ENCODE peak calls at places on chromosomes 16 and 17, in four cellular contexts. S, W, G and E are unnamed samples.

GRCh38 chr16:75241412-75241811 is 10.0 kb downstream of the BCAR1 start:
- DNase-seq in S (no peak), W (no peak), G (no peak), E (no peak)

GRCh38 chr17:63033142-63033541 is 67.1 kb downstream of the TANC2 start:
- DNase-seq in S (no peak), W (no peak), G (no peak), E (no peak)

GRCh38 chr17:64378890-64379354 is 11.7 kb downstream of the PECAM1 start:
- DNase-seq in S (peak; percentile 74), W (no peak), G (no peak), E (no peak)

GRCh38 chr17:76967762-76968161 is 99.6 kb downstream of the MGAT5B start:
- DNase-seq in S (no peak), W (no peak), G (no peak), E (no peak)

GRCh38 chr16:87284183-87284582 is 33.0 kb downstream of the C16orf95 start:
- DNase-seq in S (no peak), W (no peak), G (no peak), E (no peak)

GRCh38 chr17:1577186-1577585 is 14.6 kb upstream of the PITPNA start:
- DNase-seq in S (peak; percentile 77), W (no peak), G (no peak), E (no peak)

GRCh38 chr16:88681084-88681680 is 5.1 kb downstream of the SNAI3 start:
- DNase-seq in S (peak; percentile 68), W (peak; percentile 43), G (no peak), E (peak; percentile 93)

GRCh38 chr17:35448214-35448898 is at the start of gene SLFN13:
- DNase-seq in S (peak; percentile 68), W (peak; percentile 56), G (no peak), E (peak; percentile 22)

GRCh38 chr17:17387461-17388362 is 84.5 kb downstream of the NT5M start:
- DNase-seq in S (peak; percentile 74), W (peak; percentile 45), G (peak; percentile 90), E (peak; percentile 70)

GRCh38 chr17:48439072-48439471 is 9.1 kb upstream of the SKAP1 start:
- DNase-seq in S (no peak), W (no peak), G (no peak), E (no peak)

GRCh38 chr16:58464916-58465731 is 34.8 kb upstream of the NDRG4 start:
- DNase-seq in S (no peak), W (peak; percentile 69), G (no peak), E (no peak)

GRCh38 chr17:77002103-77003045 is 134.2 kb downstream of the MGAT5B start:
- DNase-seq in S (peak; percentile 99), W (peak; percentile 89), G (peak; percentile 85), E (no peak)

DNA sequence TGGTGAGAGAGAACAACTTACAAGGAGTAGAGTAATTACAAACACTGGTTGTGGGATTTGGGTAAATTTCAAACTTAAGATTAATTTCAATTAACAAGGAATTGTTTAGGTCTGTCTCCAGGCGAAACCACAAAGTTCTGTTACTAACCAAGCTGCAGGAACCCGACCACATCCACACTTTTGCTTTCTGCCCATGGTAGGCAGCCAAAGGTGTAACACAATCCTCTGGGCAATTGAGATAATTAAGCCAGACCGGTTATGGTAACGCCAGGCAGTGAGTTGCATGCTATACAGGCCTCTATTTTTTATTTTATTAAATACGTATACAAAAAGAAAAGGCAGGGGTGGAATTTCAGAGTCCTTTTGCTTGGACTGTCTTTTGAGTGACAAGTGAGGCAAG is 12.0 kb downstream of the KCNJ2 start:
- DNase-seq in S (no peak), W (no peak), G (no peak), E (no peak)
- TF ChIP-seq EZH2phosphoT487 in S (no peak), W (no peak), G (no peak), E (no peak)

GRCh38 chr16:29820730-29821662 is 734 bp downstream of the MVP start:
- DNase-seq in S (peak; percentile 27), W (no peak), G (no peak), E (no peak)
- H3K27ac ChIP-seq in S (peak overlapping the region; percentile 62), W (peak overlapping the region; percentile 66), G (peak overlapping the region; percentile 98), E (peak overlapping the region; percentile 20)

GRCh38 chr17:78583091-78583490 is 5.9 kb upstream of the DNAH17 start:
- DNase-seq in S (peak; percentile 17), W (peak; percentile 31), G (peak; percentile 44), E (peak; percentile 30)
- H2AFZ ChIP-seq in S (no peak overlapping the region), W (no peak overlapping the region), G (peak overlapping the region; percentile 62), E (no peak overlapping the region)

DNA sequence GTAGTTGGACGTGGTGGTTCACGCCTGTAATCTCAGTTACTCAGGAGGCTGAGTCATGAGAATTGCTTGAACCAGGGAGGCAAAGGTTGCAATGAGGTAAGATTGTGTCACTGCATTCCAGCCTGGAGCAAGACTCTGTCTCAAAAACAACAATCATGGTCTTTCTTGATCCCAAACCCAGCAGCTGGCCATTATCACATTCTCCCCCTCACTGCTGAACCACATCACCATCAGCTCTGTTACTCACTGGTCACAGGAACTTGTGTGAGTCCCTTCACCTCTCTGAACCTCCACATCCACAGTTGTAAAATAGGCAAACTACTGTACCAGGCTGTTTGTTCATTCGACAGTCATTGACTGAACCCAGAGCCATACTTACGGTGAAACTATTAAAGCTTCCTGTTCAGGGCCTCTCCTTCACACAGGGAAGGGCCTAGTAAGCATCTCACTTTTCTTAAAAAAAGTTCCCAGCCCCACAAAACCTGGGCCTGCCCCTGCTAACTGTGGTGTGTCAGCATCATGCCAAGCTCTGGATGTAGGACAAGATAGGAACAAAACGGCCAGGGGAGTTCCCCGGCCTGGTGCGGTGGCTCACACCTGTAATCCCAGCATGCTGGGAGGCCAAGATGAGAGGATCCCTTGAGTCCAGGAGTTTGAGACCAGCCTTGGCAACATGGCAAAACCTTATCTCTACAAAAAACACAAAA is 104.7 kb downstream of the COPRS start:
- DNase-seq in S (peak; percentile 50), W (no peak), G (peak; percentile 16), E (no peak)
- TF ChIP-seq EZH2phosphoT487 in S (no peak), W (no peak), G (no peak), E (no peak)